ENCODE peak calls at places on chromosomes 7 and 10, in six cellular contexts. One of them, this sample, is unnamed.

GRCh38 chr10:124605856-124606812 is 138.0 kb downstream of the FAM53B start:
- DNase-seq in neural progenitor cell: no peak
- DNase-seq in fibroblast of lung: no peak
- DNase-seq in hepatocyte: no peak
- DNase-seq in PC-3: no peak
- DNase-seq in H9: no peak
- DNase-seq in this sample: no peak

GRCh38 chr7:21253740-21254687 is 173.9 kb upstream of the SP4 start:
- DNase-seq in neural progenitor cell: peak; percentile 91
- DNase-seq in fibroblast of lung: peak; percentile 57
- DNase-seq in hepatocyte: peak; percentile 87
- DNase-seq in PC-3: peak; percentile 79
- DNase-seq in H9: peak; percentile 77
- DNase-seq in this sample: peak; percentile 52

GRCh38 chr7:5586963-5587348 is 163.3 kb upstream of the TNRC18 start:
- DNase-seq in neural progenitor cell: no peak
- DNase-seq in fibroblast of lung: no peak
- DNase-seq in hepatocyte: no peak
- DNase-seq in PC-3: no peak
- DNase-seq in H9: no peak
- DNase-seq in this sample: no peak

GRCh38 chr7:130334274-130334673 is 10.3 kb upstream of the CPA5 start:
- DNase-seq in neural progenitor cell: no peak
- DNase-seq in fibroblast of lung: peak; percentile 32
- DNase-seq in hepatocyte: no peak
- DNase-seq in PC-3: no peak
- DNase-seq in H9: no peak
- DNase-seq in this sample: no peak

GRCh38 chr7:88922944-88923343 is 127.4 kb upstream of the TEX47 start:
- DNase-seq in neural progenitor cell: no peak
- DNase-seq in fibroblast of lung: no peak
- DNase-seq in hepatocyte: no peak
- DNase-seq in PC-3: no peak
- DNase-seq in H9: no peak
- DNase-seq in this sample: no peak

GRCh38 chr10:83012866-83013265 is 1126.4 kb upstream of the GHITM start:
- DNase-seq in neural progenitor cell: no peak
- DNase-seq in fibroblast of lung: no peak
- DNase-seq in hepatocyte: peak; percentile 43
- DNase-seq in PC-3: no peak
- DNase-seq in H9: no peak
- DNase-seq in this sample: peak; percentile 48

GRCh38 chr10:73999703-74000102 is 1.8 kb downstream of the VCL start:
- DNase-seq in neural progenitor cell: peak; percentile 10
- DNase-seq in fibroblast of lung: no peak
- DNase-seq in hepatocyte: peak; percentile 19
- DNase-seq in PC-3: peak; percentile 76
- DNase-seq in H9: no peak
- DNase-seq in this sample: peak; percentile 20

GRCh38 chr10:30505543-30506298 is 71.7 kb downstream of the MAP3K8 start:
- DNase-seq in neural progenitor cell: no peak
- DNase-seq in fibroblast of lung: no peak
- DNase-seq in hepatocyte: no peak
- DNase-seq in PC-3: no peak
- DNase-seq in H9: no peak
- DNase-seq in this sample: no peak

GRCh38 chr10:28532509-28533314 is at the start of gene WAC:
- DNase-seq in neural progenitor cell: peak; percentile 97
- DNase-seq in fibroblast of lung: peak; percentile 94
- DNase-seq in hepatocyte: peak; percentile 97
- DNase-seq in PC-3: peak; percentile 87
- DNase-seq in H9: peak; percentile 93
- DNase-seq in this sample: peak; percentile 92

GRCh38 chr10:31139497-31139896 is 107.8 kb upstream of the ZNF438 start:
- DNase-seq in neural progenitor cell: no peak
- DNase-seq in fibroblast of lung: no peak
- DNase-seq in hepatocyte: no peak
- DNase-seq in PC-3: no peak
- DNase-seq in H9: no peak
- DNase-seq in this sample: no peak

GRCh38 chr7:40918701-40919271 is 784.0 kb downstream of the SUGCT start:
- DNase-seq in neural progenitor cell: no peak
- DNase-seq in fibroblast of lung: peak; percentile 70
- DNase-seq in hepatocyte: peak; percentile 65
- DNase-seq in PC-3: peak; percentile 38
- DNase-seq in H9: no peak
- DNase-seq in this sample: peak; percentile 93

GRCh38 chr7:127794551-127794950 is 142.6 kb downstream of the SND1 start:
- DNase-seq in neural progenitor cell: no peak
- DNase-seq in fibroblast of lung: no peak
- DNase-seq in hepatocyte: no peak
- DNase-seq in PC-3: no peak
- DNase-seq in H9: no peak
- DNase-seq in this sample: no peak

DNA sequence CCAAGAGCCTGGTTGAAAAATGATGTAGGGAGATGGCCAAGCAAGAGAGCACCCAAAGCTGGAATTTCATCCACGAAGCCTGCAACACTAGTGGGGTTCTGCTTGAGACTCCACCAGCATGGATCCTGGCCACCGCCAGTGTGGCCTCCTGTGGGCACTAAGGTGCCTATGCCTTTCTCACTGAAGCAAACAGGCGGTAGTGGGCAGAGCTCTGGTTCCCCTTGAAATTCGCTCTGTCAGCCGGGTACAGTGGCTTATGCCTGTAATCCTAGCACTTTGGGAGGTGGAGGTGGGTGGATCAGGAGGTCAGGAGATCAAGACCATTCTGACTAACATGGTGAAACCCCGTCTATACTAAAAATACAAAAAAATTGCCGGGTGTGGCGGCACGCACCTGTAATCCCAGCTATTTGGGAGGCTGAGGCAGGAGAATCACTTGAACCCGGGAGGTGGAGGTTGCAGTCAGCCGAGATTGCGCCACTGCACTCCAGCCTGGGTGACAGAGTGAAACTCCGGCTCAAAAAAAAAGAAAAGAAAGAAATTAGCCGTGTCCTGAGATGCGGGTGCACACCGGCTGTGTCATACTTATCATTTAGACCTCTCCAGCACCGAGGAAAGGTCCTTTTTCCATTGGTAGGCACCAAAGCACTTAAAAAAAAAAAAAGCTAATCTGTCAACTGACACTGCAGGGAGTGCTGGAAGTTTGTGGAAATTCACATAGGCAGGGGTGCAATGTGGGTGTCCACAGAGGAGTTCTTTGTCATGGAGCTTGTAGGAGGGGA is 28.3 kb downstream of the CCM2 start:
- DNase-seq in neural progenitor cell: no peak
- DNase-seq in fibroblast of lung: no peak
- DNase-seq in hepatocyte: no peak
- DNase-seq in PC-3: no peak
- DNase-seq in H9: no peak
- DNase-seq in this sample: no peak
- TF ChIP-seq CTCF in neural progenitor cell: no peak
- TF ChIP-seq CTCF in fibroblast of lung: no peak
- TF ChIP-seq CTCF in hepatocyte: no peak
- TF ChIP-seq CTCF in PC-3: no peak
- TF ChIP-seq CTCF in H9: no peak
- TF ChIP-seq CTCF in this sample: no peak

GRCh38 chr7:55206235-55207029 is 158.7 kb upstream of the LANCL2 start:
- DNase-seq in neural progenitor cell: no peak
- DNase-seq in fibroblast of lung: no peak
- DNase-seq in hepatocyte: no peak
- DNase-seq in PC-3: peak; percentile 11
- DNase-seq in H9: no peak
- DNase-seq in this sample: no peak
- H2AFZ ChIP-seq in neural progenitor cell: no peak overlapping the region
- H2AFZ ChIP-seq in fibroblast of lung: no peak overlapping the region
- H2AFZ ChIP-seq in hepatocyte: no peak overlapping the region
- H2AFZ ChIP-seq in PC-3: no peak overlapping the region
- H2AFZ ChIP-seq in H9: no peak overlapping the region
- H2AFZ ChIP-seq in this sample: no peak overlapping the region

DNA sequence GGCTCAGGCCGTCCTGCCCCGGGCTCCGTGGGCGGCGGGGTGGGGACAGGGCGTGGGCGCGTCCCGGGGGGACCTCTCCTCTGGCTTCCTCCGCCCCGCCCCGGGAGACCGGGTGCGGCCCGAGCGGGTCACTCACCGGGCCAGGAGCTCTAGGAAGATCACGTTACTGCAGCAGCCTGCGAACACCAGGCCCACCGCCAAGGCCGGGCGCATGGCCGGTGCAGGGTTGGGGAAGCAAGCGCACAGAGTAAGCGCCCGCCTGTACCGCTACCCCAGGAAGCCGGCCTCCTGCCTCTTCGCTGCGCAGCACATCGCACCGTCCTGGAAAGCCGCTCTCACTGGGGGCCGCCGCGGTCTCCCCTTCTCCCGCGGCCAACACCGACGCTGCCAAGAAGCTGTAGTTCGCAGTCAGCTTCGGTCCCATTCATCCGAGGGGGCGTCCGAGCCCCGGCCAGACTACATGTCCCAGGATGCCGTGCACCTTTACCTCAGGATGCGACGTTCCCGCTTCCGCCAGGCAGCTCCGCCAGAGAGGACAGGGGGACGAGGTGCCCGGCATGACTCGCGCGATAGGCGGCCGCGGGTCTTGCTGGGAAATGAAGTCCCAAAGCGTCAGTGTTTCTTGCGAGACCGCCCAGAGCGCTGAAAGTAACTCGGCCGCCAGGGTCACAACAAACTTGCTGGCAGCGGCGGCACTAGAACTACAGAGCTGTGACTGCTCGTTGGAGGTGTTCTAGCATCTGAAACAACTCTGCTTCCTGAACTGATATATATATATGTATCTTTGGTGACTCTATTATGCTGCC is at the start of gene SLC35B4:
- DNase-seq in neural progenitor cell: peak; percentile 98
- DNase-seq in fibroblast of lung: peak; percentile 96
- DNase-seq in hepatocyte: peak; percentile 97
- DNase-seq in PC-3: peak; percentile 96
- DNase-seq in H9: peak; percentile 99
- DNase-seq in this sample: peak; percentile 96
- TF ChIP-seq CTCF in neural progenitor cell: peak; percentile 38
- TF ChIP-seq CTCF in fibroblast of lung: no peak
- TF ChIP-seq CTCF in hepatocyte: no peak
- TF ChIP-seq CTCF in PC-3: no peak
- TF ChIP-seq CTCF in H9: peak; percentile 27
- TF ChIP-seq CTCF in this sample: peak; percentile 35

DNA sequence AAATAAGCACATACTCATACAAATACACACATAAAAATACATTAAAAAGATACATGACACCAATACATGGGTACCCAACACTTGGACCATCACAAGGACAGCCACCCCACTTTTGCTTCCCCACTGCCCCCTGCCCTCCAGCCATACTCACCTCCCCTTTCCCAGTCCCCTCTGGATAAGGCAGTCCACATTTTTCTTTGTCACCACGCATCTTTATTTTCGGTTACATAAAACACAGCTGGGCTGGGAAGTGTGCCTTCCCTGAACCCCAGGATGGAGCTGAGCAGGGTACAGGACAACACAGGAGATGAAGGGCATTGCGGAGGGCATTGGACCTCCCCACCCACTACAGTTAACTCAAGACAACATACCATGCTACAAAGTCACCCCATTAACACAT is 1.1 kb upstream of the HOXA3 start:
- DNase-seq in neural progenitor cell: no peak
- DNase-seq in fibroblast of lung: no peak
- DNase-seq in hepatocyte: no peak
- DNase-seq in PC-3: no peak
- DNase-seq in H9: no peak
- DNase-seq in this sample: no peak
- H2AFZ ChIP-seq in neural progenitor cell: no peak overlapping the region
- H2AFZ ChIP-seq in fibroblast of lung: no peak overlapping the region
- H2AFZ ChIP-seq in hepatocyte: no peak overlapping the region
- H2AFZ ChIP-seq in PC-3: no peak overlapping the region
- H2AFZ ChIP-seq in H9: no peak overlapping the region
- H2AFZ ChIP-seq in this sample: no peak overlapping the region

GRCh38 chr10:103661198-103661950 is 167.9 kb downstream of the NEURL1 start:
- DNase-seq in neural progenitor cell: peak; percentile 79
- DNase-seq in fibroblast of lung: peak; percentile 96
- DNase-seq in hepatocyte: peak; percentile 83
- DNase-seq in PC-3: no peak
- DNase-seq in H9: peak; percentile 86
- DNase-seq in this sample: peak; percentile 62

GRCh38 chr10:103661951-103662405 is 168.5 kb downstream of the NEURL1 start:
- DNase-seq in neural progenitor cell: no peak
- DNase-seq in fibroblast of lung: no peak
- DNase-seq in hepatocyte: no peak
- DNase-seq in PC-3: no peak
- DNase-seq in H9: no peak
- DNase-seq in this sample: no peak

GRCh38 chr10:103658049-103658577 is 164.6 kb downstream of the NEURL1 start:
- DNase-seq in neural progenitor cell: no peak
- DNase-seq in fibroblast of lung: no peak
- DNase-seq in hepatocyte: no peak
- DNase-seq in PC-3: no peak
- DNase-seq in H9: no peak
- DNase-seq in this sample: peak; percentile 59

GRCh38 chr10:103660364-103661197 is 167.1 kb downstream of the NEURL1 start:
- DNase-seq in neural progenitor cell: no peak
- DNase-seq in fibroblast of lung: peak; percentile 61
- DNase-seq in hepatocyte: no peak
- DNase-seq in PC-3: no peak
- DNase-seq in H9: no peak
- DNase-seq in this sample: peak; percentile 33

DNA sequence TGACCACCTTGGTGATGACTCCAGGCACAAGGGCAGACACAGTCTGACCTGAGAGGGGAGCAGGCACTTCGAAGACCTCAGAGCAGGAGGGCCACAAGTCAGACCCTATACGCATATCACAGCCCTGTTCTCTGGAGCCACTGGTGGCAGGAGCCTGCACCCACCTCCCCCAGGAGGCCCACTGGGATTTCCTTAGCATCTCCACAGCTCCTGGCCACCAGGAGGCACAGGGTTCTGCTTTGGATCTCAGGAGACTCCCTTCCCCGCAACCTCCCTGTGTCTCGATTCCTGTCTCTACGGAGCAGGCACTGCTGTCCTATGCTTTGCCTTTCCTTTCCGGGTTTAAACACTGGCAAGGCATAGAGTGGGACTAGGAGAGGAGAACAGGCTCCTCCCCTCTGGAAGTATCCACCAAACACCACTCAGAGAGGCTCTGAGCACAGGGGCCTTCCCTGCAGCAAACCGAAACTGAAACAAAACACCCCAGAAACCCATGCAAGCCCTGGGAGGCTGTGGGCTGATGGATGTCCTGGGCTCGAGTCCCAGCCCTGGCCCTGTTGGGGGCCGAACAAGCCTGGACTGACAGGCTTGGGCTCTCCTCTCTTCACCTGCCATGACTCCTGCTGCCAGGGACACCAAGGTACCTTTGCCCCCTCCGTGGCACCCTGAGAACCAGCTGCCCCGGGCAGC is 166.3 kb downstream of the NEURL1 start:
- DNase-seq in neural progenitor cell: peak; percentile 53
- DNase-seq in fibroblast of lung: peak; percentile 92
- DNase-seq in hepatocyte: peak; percentile 73
- DNase-seq in PC-3: no peak
- DNase-seq in H9: no peak
- DNase-seq in this sample: peak; percentile 78
- TF ChIP-seq CTCF in neural progenitor cell: no peak
- TF ChIP-seq CTCF in fibroblast of lung: peak; percentile 15
- TF ChIP-seq CTCF in hepatocyte: peak; percentile 8
- TF ChIP-seq CTCF in PC-3: no peak
- TF ChIP-seq CTCF in H9: peak; percentile 10
- TF ChIP-seq CTCF in this sample: peak; percentile 12

DNA sequence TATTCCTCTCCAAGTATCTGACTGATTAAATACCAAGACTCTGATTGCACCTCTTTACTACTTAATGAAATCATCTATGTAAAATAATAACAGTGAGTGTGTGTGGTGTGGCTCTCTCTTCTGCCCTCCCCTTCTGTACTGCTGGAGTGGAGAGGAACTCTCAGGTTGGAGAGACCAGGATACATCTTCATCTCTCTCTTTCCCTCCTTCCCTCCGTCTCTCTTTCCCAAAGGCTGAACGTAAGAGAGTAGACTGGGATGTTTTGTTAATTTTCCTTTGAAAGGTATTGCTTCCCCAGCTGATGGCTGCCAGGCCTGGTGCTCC is 272 bp upstream of the GJC3 start:
- DNase-seq in neural progenitor cell: no peak
- DNase-seq in fibroblast of lung: no peak
- DNase-seq in hepatocyte: no peak
- DNase-seq in PC-3: no peak
- DNase-seq in H9: no peak
- DNase-seq in this sample: no peak
- H2AFZ ChIP-seq in neural progenitor cell: peak overlapping the region; percentile 99
- H2AFZ ChIP-seq in fibroblast of lung: peak overlapping the region; percentile 26
- H2AFZ ChIP-seq in hepatocyte: no peak overlapping the region
- H2AFZ ChIP-seq in PC-3: no peak overlapping the region
- H2AFZ ChIP-seq in H9: no peak overlapping the region
- H2AFZ ChIP-seq in this sample: peak overlapping the region; percentile 85